ENCODE peak calls at places on chromosomes 4 and X, in eight cellular contexts. U is SK-N-SH, C is GM23248, K is HCT116, V is MM.1S, W is PC-3, L is hepatocyte, R is GM23338. P is an unnamed sample.

GRCh38 chr4:80713409-80713808 is 317.1 kb upstream of the BMP3 start:
- DNase-seq in L (no peak), K (no peak), C (no peak), W (no peak), R (no peak), V (no peak), U (no peak), P (no peak)

GRCh38 chrX:115344885-115345653 is 55.6 kb downstream of the LUZP4 start:
- DNase-seq in W (peak; percentile 86), V (peak; percentile 26), L (peak; percentile 97), C (peak; percentile 93), U (peak; percentile 58), K (peak; percentile 29), R (peak; percentile 55), P (no peak)

GRCh38 chrX:10685923-10686595 is 65.7 kb upstream of the MID1 start:
- DNase-seq in U (no peak), L (no peak), C (peak; percentile 48), W (peak; percentile 56), K (no peak), V (no peak), R (no peak), P (no peak)

GRCh38 chr4:158996669-158997074 is 106.2 kb upstream of the RAPGEF2 start:
- DNase-seq in C (peak; percentile 98), W (peak; percentile 97), V (no peak), R (no peak), L (peak; percentile 34), K (peak; percentile 93), U (no peak), P (no peak)

GRCh38 chr4:163694385-163694784 is 199.9 kb downstream of the TMA16 start:
- DNase-seq in L (no peak), R (peak; percentile 23), V (no peak), K (no peak), C (no peak), U (no peak), W (peak; percentile 77), P (no peak)

GRCh38 chr4:139042981-139043460 is 27.4 kb downstream of the NOCT start:
- DNase-seq in R (no peak), C (no peak), K (no peak), W (no peak), U (no peak), V (no peak), L (no peak), P (no peak)

GRCh38 chr4:8542776-8543525 is 37.2 kb upstream of the GPR78 start:
- DNase-seq in R (no peak), V (no peak), W (no peak), K (no peak), L (no peak), U (no peak), C (peak; percentile 59), P (no peak)

GRCh38 chr4:3047464-3048286 is 26.7 kb downstream of the HTT-AS start:
- DNase-seq in C (peak; percentile 65), U (peak; percentile 60), K (peak; percentile 45), V (peak; percentile 98), W (peak; percentile 64), R (peak; percentile 90), L (peak; percentile 79), P (peak; percentile 92)

GRCh38 chr4:123600921-123601904 is 204.6 kb downstream of the SPRY1 start:
- DNase-seq in V (no peak), L (no peak), C (no peak), W (no peak), U (no peak), R (no peak), K (no peak), P (no peak)

GRCh38 chrX:150167482-150168324 is 195.4 kb upstream of the MAMLD1 start:
- DNase-seq in W (peak; percentile 5), L (no peak), V (no peak), C (no peak), U (no peak), K (no peak), R (no peak), P (no peak)

GRCh38 chrX:1380672-1381233 is 11.2 kb downstream of the SLC25A6 start:
- DNase-seq in L (no peak), C (peak; percentile 20), K (no peak), V (no peak), U (peak; percentile 51), W (no peak), R (no peak), P (no peak)

GRCh38 chr4:40251366-40251765 is 54.5 kb downstream of the RHOH start:
- DNase-seq in W (peak; percentile 80), R (no peak), V (no peak), L (no peak), U (no peak), C (peak; percentile 60), K (peak; percentile 92), P (no peak)

GRCh38 chrX:41720125-41720780 is 3.7 kb upstream of the GPR82 start:
- DNase-seq in U (no peak), R (no peak), L (no peak), C (peak; percentile 5), W (no peak), K (no peak), V (no peak), P (peak; percentile 29)

GRCh38 chrX:16458208-16458607 is 191.8 kb upstream of the S100G start:
- DNase-seq in V (no peak), U (no peak), W (no peak), R (no peak), C (no peak), K (no peak), L (no peak), P (no peak)

GRCh38 chr4:39631700-39632079 is 7.0 kb downstream of the SMIM14 start:
- DNase-seq in W (no peak), L (no peak), C (no peak), U (no peak), K (no peak), R (no peak), V (no peak), P (peak; percentile 71)

GRCh38 chr4:2691952-2692435 is 64.1 kb downstream of the TNIP2 start:
- DNase-seq in K (no peak), C (no peak), U (no peak), L (no peak), V (no peak), R (no peak), W (no peak), P (no peak)

GRCh38 chr4:58587856-58588255 is 1477.7 kb upstream of the IGFBP7 start:
- DNase-seq in V (no peak), W (peak; percentile 58), L (peak; percentile 22), U (no peak), R (no peak), C (no peak), K (no peak), P (no peak)

DNA sequence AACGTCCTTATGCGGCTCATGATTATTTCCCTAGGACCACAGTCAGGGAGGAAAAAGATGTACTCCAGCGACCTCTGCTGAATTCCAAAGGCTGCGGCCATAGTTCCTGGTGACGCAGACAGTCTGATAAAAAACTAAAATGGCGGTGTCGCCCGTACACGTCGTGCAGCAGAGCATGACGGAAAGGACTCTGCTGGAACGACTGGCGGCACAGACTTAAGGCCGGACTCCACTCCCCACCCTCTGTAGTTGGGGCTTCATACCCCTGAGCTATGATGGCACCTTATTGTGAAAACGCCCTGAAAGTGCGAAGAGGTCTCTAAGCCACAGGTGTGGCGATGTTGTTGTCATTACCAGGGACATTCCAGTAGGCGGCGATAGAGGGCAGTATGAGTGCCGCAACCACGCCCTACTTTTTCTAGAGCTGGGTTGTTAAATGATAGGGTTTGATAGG is 90.0 kb upstream of the EDA2R start:
- DNase-seq in K (no peak), L (peak; percentile 72), V (peak; percentile 62), W (peak; percentile 39), U (peak; percentile 35), C (peak; percentile 83), R (peak; percentile 68), P (peak; percentile 37)
- TF ChIP-seq EZH2phosphoT487 in K (no peak), L (no peak), V (no peak), W (no peak), U (no peak), C (no peak), R (no peak), P (no peak)

GRCh38 chr4:125951275-125951887 is 636.6 kb downstream of the FAT4 start:
- DNase-seq in L (no peak), R (no peak), U (peak; percentile 18), C (peak; percentile 70), W (no peak), K (no peak), V (no peak), P (no peak)
- H4K20me1 ChIP-seq in L (no peaks in the 10 kb centered on the region), R (no peaks in the 10 kb centered on the region), U (no peaks in the 10 kb centered on the region), C (no peaks in the 10 kb centered on the region), W (no peaks in the 10 kb centered on the region), K (no peaks in the 10 kb centered on the region), V (no peaks in the 10 kb centered on the region), P (no peaks in the 10 kb centered on the region)

GRCh38 chrX:57565198-57565597 is 26.6 kb upstream of the ZXDB start:
- DNase-seq in U (no peak), W (peak; percentile 13), V (no peak), C (no peak), L (no peak), K (no peak), R (peak; percentile 3), P (no peak)
- H3K9me2 ChIP-seq in U (no peaks in the 10 kb centered on the region), W (no peaks in the 10 kb centered on the region), V (no peaks in the 10 kb centered on the region), C (no peaks in the 10 kb centered on the region), L (no peaks in the 10 kb centered on the region), K (no peaks in the 10 kb centered on the region), R (no peaks in the 10 kb centered on the region), P (no peaks in the 10 kb centered on the region)

DNA sequence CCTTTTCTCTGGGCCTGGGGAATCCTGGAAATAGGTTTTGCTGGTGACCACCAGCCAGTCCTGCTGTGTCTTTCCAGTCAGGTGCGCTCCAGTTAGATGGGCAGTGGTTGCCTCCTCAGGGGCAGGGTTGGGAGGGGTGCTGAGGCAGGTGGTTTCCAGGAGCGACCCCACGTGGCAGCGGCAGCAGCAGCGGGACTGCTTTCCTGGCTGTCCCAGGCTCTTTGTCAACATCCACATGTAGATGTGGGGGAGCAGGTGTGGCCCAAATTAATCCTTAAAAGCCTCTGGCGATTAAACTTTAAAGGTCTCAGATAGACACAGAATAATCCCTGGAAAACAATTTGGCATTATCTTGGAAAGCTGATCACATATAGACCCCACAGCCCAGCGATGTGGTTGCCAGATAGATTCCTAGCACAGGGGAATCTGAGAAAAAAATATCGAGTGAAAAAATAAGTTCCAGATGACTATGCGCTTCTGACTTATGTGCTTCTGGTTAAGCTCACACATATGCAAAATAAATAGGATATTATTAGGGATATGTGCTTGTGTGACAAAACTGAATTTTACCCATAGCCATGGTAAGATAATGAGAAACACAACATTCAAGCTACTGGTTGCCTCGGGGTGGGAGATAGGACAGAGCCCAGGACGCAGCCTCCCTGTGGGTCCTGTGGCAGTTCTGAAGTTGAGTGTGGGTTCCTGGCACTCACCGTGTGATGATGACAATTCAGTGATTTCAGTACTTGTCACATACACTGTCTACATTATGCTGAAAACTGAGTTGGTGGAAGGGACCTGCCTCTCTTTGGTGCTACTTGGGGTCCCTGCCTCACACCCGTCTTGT is 336.4 kb downstream of the ARHGAP10 start:
- DNase-seq in W (no peak), V (no peak), U (peak; percentile 73), R (peak; percentile 45), K (no peak), C (no peak), L (no peak), P (no peak)
- TF ChIP-seq EZH2phosphoT487 in W (no peak), V (no peak), U (no peak), R (no peak), K (no peak), C (no peak), L (no peak), P (no peak)

GRCh38 chr4:31803511-31804195 is 1083.5 kb downstream of the PCDH7 start:
- DNase-seq in C (no peak), W (no peak), R (no peak), L (no peak), K (no peak), U (no peak), V (no peak), P (no peak)

GRCh38 chr4:31807036-31807435 is 1086.9 kb downstream of the PCDH7 start:
- DNase-seq in U (no peak), W (no peak), V (no peak), K (no peak), R (no peak), C (no peak), L (no peak), P (no peak)
- H4K20me1 ChIP-seq in U (no peaks in the 10 kb centered on the region), W (no peaks in the 10 kb centered on the region), V (no peaks in the 10 kb centered on the region), K (no peaks in the 10 kb centered on the region), R (no peaks in the 10 kb centered on the region), C (no peaks in the 10 kb centered on the region), L (no peaks in the 10 kb centered on the region), P (no peaks in the 10 kb centered on the region)